ENCODE peak calls at places on chromosomes 6 and 20, in eight cellular contexts. X is A549, K is psoas muscle, W is transverse colon, B is IMR-90, H is left ventricle myocardium inferior, L is fibroblast of lung, G is adrenal gland. Z is an unnamed sample. For H3K4me1, the result is how much of the 10 kb centered on the place peaks cover.

GRCh38 chr6:149963212-149963461 is 606 bp upstream of the ULBP1 start:
- DNase-seq in X (peak), L (peak), H (no peak), K (no peak), W (no peak), G (peak), B (peak), Z (peak)

GRCh38 chr6:147078602-147079001 is 125.6 kb upstream of the STXBP5 start:
- DNase-seq in G (no peak), W (no peak), X (no peak), L (peak), K (no peak), H (no peak), B (peak), Z (no peak)

GRCh38 chr6:10970731-10971130 is 73.4 kb downstream of the ELOVL2 start:
- DNase-seq in L (no peak), X (no peak), G (no peak), W (no peak), H (no peak), B (no peak), K (no peak), Z (peak)

GRCh38 chr6:82364087-82365010 is 732 bp downstream of the TPBG start:
- DNase-seq in W (peak), K (peak), L (peak), G (peak), B (peak), H (peak), X (peak), Z (peak)

GRCh38 chr6:37175332-37176267 is 5.6 kb downstream of the PIM1 start:
- DNase-seq in B (no peak), W (peak), K (no peak), H (no peak), L (no peak), G (no peak), X (no peak), Z (no peak)

GRCh38 chr6:146847426-146847825 is 248.7 kb downstream of the ADGB start:
- DNase-seq in W (no peak), G (no peak), L (peak), K (no peak), X (no peak), H (no peak), B (peak), Z (no peak)

GRCh38 chr20:47785900-47786762 is 850 bp upstream of the SULF2 start:
- DNase-seq in B (peak), W (peak), G (peak), H (peak), K (peak), L (peak), X (peak), Z (peak)

GRCh38 chr6:166999145-166999844 is at the start of gene CEP43:
- DNase-seq in W (peak), G (peak), B (peak), L (peak), H (peak), X (peak), K (peak), Z (peak)

GRCh38 chr6:53348436-53349208 is at the start of gene ELOVL5:
- DNase-seq in X (peak), H (peak), G (peak), L (peak), B (peak), K (peak), W (peak), Z (peak)

GRCh38 chr6:83199865-83200230 is 6.7 kb downstream of the RWDD2A start:
- DNase-seq in L (no peak), G (no peak), B (peak), K (no peak), H (no peak), W (no peak), X (no peak), Z (peak)

GRCh38 chr6:157813757-157814455 is 9.1 kb upstream of the SNX9 start:
- DNase-seq in L (peak), K (no peak), X (no peak), B (peak), H (no peak), G (peak), W (no peak), Z (no peak)

GRCh38 chr20:37524221-37524700 is 3.2 kb downstream of the NNAT start:
- DNase-seq in K (peak), W (peak), X (no peak), G (no peak), H (no peak), L (no peak), B (no peak), Z (no peak)

GRCh38 chr6:163613668-163614067 is 199.2 kb downstream of the QKI start:
- DNase-seq in H (no peak), X (no peak), B (no peak), L (no peak), K (no peak), W (no peak), G (no peak), Z (no peak)

GRCh38 chr20:53576586-53577318 is 16.9 kb downstream of the ZNF217 start:
- DNase-seq in L (no peak), K (no peak), G (no peak), W (no peak), X (no peak), H (no peak), B (no peak), Z (no peak)

GRCh38 chr6:156980948-156981347 is 203.8 kb downstream of the ARID1B start:
- DNase-seq in X (no peak), W (no peak), H (no peak), L (no peak), G (no peak), B (no peak), K (no peak), Z (no peak)

GRCh38 chr6:70379473-70380013 is 33.8 kb upstream of the FAM135A start:
- DNase-seq in K (no peak), L (no peak), B (no peak), X (no peak), G (no peak), H (no peak), W (no peak), Z (no peak)

GRCh38 chr6:83758533-83758932 is 49.6 kb upstream of the SNAP91 start:
- DNase-seq in B (no peak), X (no peak), K (no peak), G (no peak), H (no peak), W (no peak), L (no peak), Z (no peak)

GRCh38 chr6:25218346-25218745 is 60.8 kb upstream of the CARMIL1 start:
- DNase-seq in H (no peak), X (no peak), W (no peak), G (no peak), L (no peak), B (no peak), K (no peak), Z (no peak)

GRCh38 chr20:61875221-61875885 is 190.3 kb downstream of the TAF4 start:
- DNase-seq in H (no peak), W (no peak), K (no peak), B (no peak), L (no peak), X (no peak), G (no peak), Z (no peak)

GRCh38 chr20:4161447-4162251 is 146.3 kb upstream of the RNF24 start:
- DNase-seq in L (no peak), B (no peak), G (no peak), X (no peak), H (no peak), W (peak), K (no peak), Z (no peak)

GRCh38 chr6:75386050-75386770 is 101.6 kb upstream of the TMEM30A start:
- DNase-seq in B (peak), G (no peak), X (no peak), W (no peak), K (no peak), H (no peak), L (no peak), Z (peak)

GRCh38 chr6:73299171-73300073 is 36.4 kb upstream of the KHDC1 start:
- DNase-seq in G (no peak), L (peak), B (no peak), K (no peak), X (no peak), H (peak), W (no peak), Z (no peak)

GRCh38 chr6:105111093-105111492 is 68.7 kb downstream of the POPDC3 start:
- DNase-seq in G (no peak), K (no peak), W (no peak), X (no peak), L (no peak), H (no peak), B (no peak), Z (no peak)

GRCh38 chr6:106913111-106913510 is 61.4 kb downstream of the CD24 start:
- DNase-seq in B (no peak), W (peak), G (no peak), H (no peak), K (no peak), L (no peak), X (no peak), Z (peak)

GRCh38 chr6:160275511-160276003 is 16.9 kb upstream of the SLC22A2 start:
- DNase-seq in H (no peak), B (no peak), X (no peak), G (no peak), W (no peak), K (peak), L (peak), Z (no peak)

GRCh38 chr20:48298851-48299484 is 513.7 kb upstream of the SULF2 start:
- DNase-seq in L (peak), G (no peak), B (peak), W (peak), X (peak), H (no peak), K (no peak), Z (peak)

GRCh38 chr6:160071805-160072687 is 49.6 kb upstream of the SLC22A1 start:
- DNase-seq in B (no peak), G (no peak), L (no peak), W (no peak), H (no peak), K (no peak), X (no peak), Z (no peak)

GRCh38 chr20:60977896-60978295 is 274.2 kb upstream of the CDH4 start:
- DNase-seq in L (no peak), X (no peak), G (no peak), H (no peak), B (no peak), W (no peak), K (no peak), Z (no peak)

GRCh38 chr20:1856419-1856818 is 38.8 kb upstream of the SIRPA start:
- DNase-seq in W (no peak), L (no peak), X (no peak), K (no peak), G (no peak), H (no peak), B (no peak), Z (no peak)

GRCh38 chr20:59039233-59039632 is 3.4 kb downstream of the PRELID3B start:
- DNase-seq in B (peak), L (peak), G (no peak), X (no peak), W (no peak), K (no peak), H (no peak), Z (no peak)

GRCh38 chr20:6819599-6819998 is 52.1 kb downstream of the BMP2 start:
- DNase-seq in K (no peak), L (peak), H (no peak), G (no peak), X (no peak), W (peak), B (no peak), Z (no peak)

GRCh38 chr6:158654498-158654897 is 4.6 kb downstream of the SYTL3 start:
- DNase-seq in H (peak), X (no peak), K (peak), W (peak), G (peak), B (peak), L (peak), Z (no peak)

GRCh38 chr6:214428-214827 is 77.9 kb upstream of the DUSP22 start:
- DNase-seq in B (no peak), H (no peak), X (no peak), W (no peak), K (no peak), G (no peak), L (no peak), Z (no peak)

GRCh38 chr20:17676378-17676759 is 5.7 kb downstream of the RRBP1 start:
- DNase-seq in H (no peak), B (no peak), K (no peak), X (no peak), L (no peak), G (no peak), W (no peak), Z (no peak)

GRCh38 chr20:22098451-22098850 is 393.0 kb downstream of the PAX1 start:
- DNase-seq in W (no peak), H (no peak), X (no peak), G (no peak), B (no peak), K (no peak), L (no peak), Z (no peak)

GRCh38 chr20:19241440-19241839 is 29.0 kb downstream of the SLC24A3 start:
- DNase-seq in G (no peak), L (no peak), W (no peak), H (no peak), K (no peak), X (no peak), B (no peak), Z (no peak)

GRCh38 chr6:18477301-18477941 is 90.3 kb downstream of the RNF144B start:
- DNase-seq in H (no peak), G (no peak), W (no peak), K (no peak), B (peak), X (no peak), L (no peak), Z (no peak)

GRCh38 chr6:18478610-18479009 is 91.5 kb downstream of the RNF144B start:
- DNase-seq in W (no peak), K (no peak), X (no peak), B (no peak), G (no peak), L (no peak), H (no peak), Z (no peak)

GRCh38 chr6:18469486-18469885 is 82.3 kb downstream of the RNF144B start:
- DNase-seq in W (no peak), G (no peak), K (no peak), B (no peak), X (no peak), L (no peak), H (no peak), Z (no peak)

GRCh38 chr6:18471232-18471964 is 84.2 kb downstream of the RNF144B start:
- DNase-seq in X (no peak), G (no peak), W (no peak), B (no peak), H (no peak), K (peak), L (no peak), Z (no peak)

DNA sequence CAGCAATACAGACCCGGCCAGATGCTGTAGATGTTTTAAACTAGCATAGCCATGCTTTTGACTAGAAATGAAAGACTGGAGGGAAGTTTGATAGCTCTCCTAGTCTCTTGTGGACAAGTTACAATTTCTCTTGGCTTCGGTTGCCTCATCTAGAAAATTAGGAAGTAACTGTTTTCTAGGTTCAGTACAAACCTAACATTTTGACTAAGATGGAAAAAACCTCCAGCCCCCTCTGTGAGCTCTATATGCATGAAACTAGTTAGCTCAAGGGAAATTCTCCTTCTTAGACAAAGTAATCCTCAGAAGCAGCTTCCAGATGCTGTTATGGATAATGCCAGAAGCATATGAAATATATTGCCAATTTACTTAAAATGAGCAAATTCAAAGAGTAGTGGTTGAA is 86.6 kb downstream of the RNF144B start:
- DNase-seq in H (no peak), W (no peak), K (no peak), B (no peak), X (no peak), G (no peak), L (no peak), Z (no peak)
- H3K4me1 ChIP-seq in H (under half), W (under half), K (under half), B (under half), X (under half), G (under half), L (under half), Z (under half)

DNA sequence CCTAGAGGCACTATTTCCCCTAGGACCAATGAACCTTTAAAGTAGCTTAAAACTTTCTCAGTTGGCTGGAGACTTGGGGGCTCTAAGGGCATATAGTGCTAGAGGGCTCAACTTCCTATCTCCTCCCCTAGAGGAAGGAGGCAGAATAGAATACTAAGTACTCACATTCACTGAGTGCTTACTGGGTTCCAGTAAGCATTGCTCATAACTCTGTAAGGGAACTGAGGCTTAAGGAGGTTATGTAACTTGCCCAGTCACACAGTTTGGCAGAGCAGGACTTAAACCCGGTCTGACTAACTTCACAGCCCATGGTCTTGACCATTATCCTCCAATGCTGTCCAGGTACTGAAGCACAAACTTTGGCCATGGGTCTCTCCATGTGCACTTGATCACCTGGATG is 12.5 kb downstream of the SESN1 start:
- DNase-seq in G (no peak), W (no peak), X (no peak), H (no peak), K (no peak), B (peak), L (peak), Z (peak)
- TF ChIP-seq CTCF in G (no peak), W (no peak), X (no peak), H (no peak), K (peak), B (no peak), L (no peak), Z (no peak)

DNA sequence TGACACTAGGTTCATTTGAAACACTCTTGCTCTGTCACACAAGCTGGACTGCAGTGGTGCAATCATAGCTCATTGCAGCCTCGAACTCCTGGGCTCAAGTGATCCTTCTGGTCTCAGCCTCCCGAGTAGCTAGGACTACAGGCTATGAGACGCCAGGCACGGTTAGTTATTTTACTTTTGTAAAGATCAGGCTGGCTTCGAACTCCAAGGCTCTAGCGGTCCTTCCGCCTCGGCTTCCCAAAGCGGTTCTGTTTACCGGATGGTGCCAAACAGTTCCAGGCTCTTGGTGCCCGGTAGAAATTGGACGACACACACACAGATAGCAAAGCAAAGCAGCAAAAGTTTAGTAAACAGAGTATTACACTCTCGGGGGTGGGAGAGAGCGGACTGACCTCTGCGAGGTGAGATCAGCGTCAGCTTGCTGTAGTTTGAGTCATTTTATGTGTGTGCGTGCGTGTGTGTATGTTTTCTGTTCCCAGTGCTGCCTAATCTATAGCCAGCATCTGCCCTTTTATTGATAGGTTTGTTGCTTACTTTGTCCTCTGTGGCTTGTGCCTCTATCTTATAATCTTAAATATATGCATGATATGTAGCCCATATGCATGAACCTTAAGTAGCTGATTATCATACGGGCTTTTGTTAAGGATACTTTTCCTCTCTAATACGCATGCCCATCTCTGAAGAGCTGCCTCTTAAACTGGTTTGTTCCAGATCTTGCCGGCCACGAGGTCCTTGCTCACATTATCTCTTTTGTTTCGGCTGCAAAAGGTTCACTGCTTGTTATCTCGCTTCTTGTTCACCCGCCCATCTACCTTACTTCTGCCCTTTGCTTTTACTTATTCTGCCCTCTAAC is 75.2 kb downstream of the OR2B2 start:
- DNase-seq in K (peak), B (peak), X (no peak), H (no peak), L (peak), W (peak), G (peak), Z (peak)
- H3K4me1 ChIP-seq in K (under half), B (under half), X (under half), H (under half), L (under half), W (under half), G (under half), Z (under half)

DNA sequence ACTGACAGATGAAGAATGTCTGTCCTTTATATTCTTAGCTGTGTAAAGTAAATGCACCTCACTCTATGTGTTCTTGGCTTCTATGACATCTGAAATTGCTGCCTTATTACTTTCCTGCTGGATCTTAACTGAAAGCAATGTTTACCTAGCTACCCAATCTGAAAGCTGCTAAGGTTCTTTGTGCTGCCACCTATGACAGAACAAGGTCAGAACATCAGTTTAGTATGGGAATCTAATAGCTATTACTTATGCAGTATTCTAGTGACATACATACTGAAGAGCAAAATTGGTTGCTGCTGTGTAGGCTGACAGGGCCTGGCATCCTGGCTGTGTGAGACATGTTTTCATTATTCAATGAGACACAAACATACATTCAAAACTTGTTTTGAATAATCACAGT is 444.0 kb downstream of the KHDRBS2 start:
- DNase-seq in X (no peak), H (no peak), B (no peak), K (no peak), W (no peak), L (no peak), G (no peak), Z (no peak)
- TF ChIP-seq CTCF in X (no peak), H (no peak), B (no peak), K (no peak), W (no peak), L (no peak), G (no peak), Z (no peak)

DNA sequence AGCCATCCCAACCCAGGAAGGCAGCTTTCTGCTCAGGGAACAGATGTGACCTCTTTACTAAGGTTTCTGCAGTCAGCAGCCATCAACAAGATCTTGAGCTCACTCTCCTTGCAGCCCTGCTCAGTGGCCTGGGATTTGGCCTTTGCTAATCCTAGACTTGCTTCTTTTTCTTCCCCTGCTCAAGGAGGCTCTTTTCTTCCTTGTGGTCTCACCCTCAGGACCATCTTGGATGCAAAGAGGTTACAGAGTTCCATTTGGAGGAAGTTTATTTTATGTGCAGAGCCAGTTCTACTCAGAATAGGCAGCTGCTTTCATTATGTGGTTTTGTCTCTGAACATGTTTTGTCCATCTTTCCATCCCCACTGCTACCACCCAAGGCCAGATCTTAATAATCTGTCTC is 49.3 kb downstream of the RALY start:
- DNase-seq in K (no peak), W (no peak), B (no peak), L (no peak), H (no peak), G (no peak), X (no peak), Z (no peak)
- H3K4me1 ChIP-seq in K (half or more), W (half or more), B (under half), L (under half), H (half or more), G (under half), X (under half), Z (under half)